ENCODE peak calls at places on chromosome 2, in five cellular contexts. K is GM19239, H is AG09309, Y is SIG-M5, C is MCF 10A. J is an unnamed sample.

GRCh38 chr2:199463000-199463692 is 5.4 kb upstream of the SATB2 start:
- DNase-seq in K (peak; percentile 66), H (no peak), Y (no peak), C (peak; percentile 70), J (peak; percentile 78)

GRCh38 chr2:173349295-173349694 is 5.4 kb upstream of the CDCA7 start:
- DNase-seq in K (no peak), H (no peak), Y (no peak), C (no peak), J (no peak)

GRCh38 chr2:108911807-108912628 is 77.0 kb downstream of the EDAR start:
- DNase-seq in K (no peak), H (no peak), Y (no peak), C (no peak), J (no peak)

GRCh38 chr2:183995632-183996031 is 602.7 kb upstream of the ZNF804A start:
- DNase-seq in K (no peak), H (no peak), Y (no peak), C (no peak), J (peak; percentile 11)

GRCh38 chr2:168241208-168241607 is 6.2 kb downstream of the STK39 start:
- DNase-seq in K (no peak), H (no peak), Y (no peak), C (no peak), J (peak; percentile 30)

GRCh38 chr2:218806346-218806978 is 24.5 kb downstream of the CYP27A1 start:
- DNase-seq in K (no peak), H (peak; percentile 99), Y (peak; percentile 84), C (peak; percentile 97), J (peak; percentile 25)

GRCh38 chr2:202750778-202751427 is 116.1 kb downstream of the FAM117B start:
- DNase-seq in K (no peak), H (no peak), Y (no peak), C (peak; percentile 32), J (no peak)

GRCh38 chr2:164737612-164738081 is 104.0 kb downstream of the COBLL1 start:
- DNase-seq in K (no peak), H (peak; percentile 23), Y (no peak), C (peak; percentile 80), J (peak; percentile 90)

GRCh38 chr2:15664273-15665066 is 72.8 kb downstream of the DDX1 start:
- DNase-seq in K (no peak), H (no peak), Y (no peak), C (no peak), J (no peak)